ENCODE peak calls at places on chromosomes 3 and 15, in nine cellular contexts. K is dorsolateral prefrontal cortex, H is OCI-LY7, R is epithelial cell of proximal tubule, U is BE2C, B is GM13977, C is neural progenitor cell, Z is AG09309, J is left lung. S is an unnamed sample.

GRCh38 chr3:69324362-69325025 is 61.4 kb downstream of the FRMD4B start:
- DNase-seq in K (no peak), H (peak; percentile 78), R (no peak), U (peak; percentile 65), B (no peak), C (peak; percentile 45), Z (no peak), J (no peak), S (no peak)

GRCh38 chr3:127172670-127173515 is 20.0 kb upstream of the PRR23E start:
- DNase-seq in K (no peak), H (no peak), R (no peak), U (peak; percentile 97), B (no peak), C (no peak), Z (no peak), J (peak; percentile 74), S (no peak)

GRCh38 chr3:21109056-21109455 is 642.0 kb downstream of the ZNF385D start:
- DNase-seq in K (no peak), H (no peak), R (no peak), U (no peak), B (no peak), C (no peak), Z (no peak), J (no peak), S (no peak)

GRCh38 chr3:46025139-46025538 is 2.1 kb downstream of the XCR1 start:
- DNase-seq in K (no peak), H (no peak), R (no peak), U (no peak), B (no peak), C (no peak), Z (no peak), J (no peak), S (no peak)

GRCh38 chr3:127791221-127791913 is 30.9 kb downstream of the MGLL start:
- DNase-seq in K (no peak), H (peak; percentile 58), R (no peak), U (no peak), B (peak; percentile 80), C (peak; percentile 52), Z (no peak), J (no peak), S (no peak)

GRCh38 chr3:117751691-117752090 is 1042.1 kb downstream of the TUSC7 start:
- DNase-seq in K (no peak), H (no peak), R (no peak), U (no peak), B (no peak), C (no peak), Z (no peak), J (no peak), S (no peak)

GRCh38 chr3:16570113-16570512 is 35.1 kb downstream of the DAZL start:
- DNase-seq in K (no peak), H (no peak), R (no peak), U (no peak), B (no peak), C (no peak), Z (no peak), J (no peak), S (no peak)

GRCh38 chr3:43455233-43455632 is 166.6 kb downstream of the ANO10 start:
- DNase-seq in K (no peak), H (no peak), R (peak; percentile 94), U (no peak), B (no peak), C (no peak), Z (no peak), J (no peak), S (no peak)

GRCh38 chr3:14699643-14700042 is 24.7 kb downstream of the C3orf20 start:
- DNase-seq in K (no peak), H (no peak), R (no peak), U (no peak), B (no peak), C (no peak), Z (no peak), J (no peak), S (no peak)

GRCh38 chr3:104933981-104934380 is 432.7 kb upstream of the ALCAM start:
- DNase-seq in K (no peak), H (no peak), R (no peak), U (peak; percentile 57), B (no peak), C (no peak), Z (no peak), J (no peak), S (no peak)

GRCh38 chr15:71409541-71409940 is 294.3 kb downstream of the THSD4 start:
- DNase-seq in K (no peak), H (no peak), R (no peak), U (no peak), B (no peak), C (no peak), Z (no peak), J (no peak), S (no peak)

GRCh38 chr3:128482175-128482856 is 10.7 kb downstream of the GATA2 start:
- DNase-seq in K (no peak), H (no peak), R (no peak), U (no peak), B (no peak), C (peak; percentile 48), Z (no peak), J (peak; percentile 38), S (no peak)

GRCh38 chr3:139120336-139120971 is 75.8 kb upstream of the PRR23C start:
- DNase-seq in K (no peak), H (no peak), R (no peak), U (no peak), B (no peak), C (no peak), Z (peak; percentile 42), J (no peak), S (no peak)

GRCh38 chr3:71442648-71443047 is 140.9 kb downstream of the FOXP1 start:
- DNase-seq in K (no peak), H (peak; percentile 77), R (no peak), U (no peak), B (no peak), C (no peak), Z (no peak), J (no peak), S (no peak)

GRCh38 chr3:125129512-125129962 is 73.7 kb upstream of the HEG1 start:
- DNase-seq in K (peak; percentile 88), H (no peak), R (no peak), U (peak; percentile 62), B (no peak), C (no peak), Z (peak; percentile 98), J (no peak), S (no peak)

DNA sequence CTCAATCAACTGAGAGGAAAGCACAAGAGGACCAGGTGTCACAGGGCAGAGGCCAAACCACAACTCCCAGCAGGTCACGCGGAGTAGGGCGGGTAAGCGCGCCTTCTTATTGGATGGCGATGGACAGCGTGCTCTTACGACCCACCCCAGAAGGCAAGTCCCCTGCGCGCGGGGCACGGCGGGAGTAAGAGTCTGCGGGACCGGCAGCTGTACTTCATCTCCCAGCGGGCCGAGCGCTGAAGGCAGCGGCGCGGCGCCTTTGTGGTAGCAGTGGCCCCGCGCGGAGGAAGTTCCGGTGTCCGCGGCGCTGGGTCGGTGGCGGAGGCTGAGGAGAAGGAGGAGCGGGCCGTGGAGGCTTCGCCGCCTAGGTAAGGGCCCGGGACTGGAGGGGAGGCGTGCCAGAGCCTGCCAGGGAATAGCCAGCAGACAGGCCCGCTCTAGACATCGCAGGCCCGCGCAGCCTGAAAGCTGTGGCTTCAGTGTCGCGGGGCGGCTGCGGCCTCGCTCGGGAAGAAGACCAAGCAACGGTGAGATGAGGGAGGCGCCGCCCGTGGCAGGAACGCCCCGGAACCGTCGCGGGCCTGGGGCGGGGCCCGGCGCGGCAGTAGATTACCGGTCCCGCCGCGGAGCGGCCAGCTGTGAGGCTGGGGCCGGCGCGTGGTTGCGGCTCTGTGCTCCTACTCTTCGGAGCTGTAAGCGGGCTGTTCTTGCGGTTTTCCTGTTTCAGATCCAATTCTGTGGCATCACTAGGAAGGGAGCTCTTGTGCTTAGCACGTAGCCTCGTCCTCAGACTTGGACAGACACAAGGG is at the start of gene RBM6:
- DNase-seq in K (peak; percentile 99), H (peak; percentile 99), R (peak; percentile 82), U (peak; percentile 94), B (peak; percentile 96), C (peak; percentile 99), Z (peak; percentile 81), J (peak; percentile 100), S (peak; percentile 89)
- TF ChIP-seq CTCF in K (peak; percentile 17), H (no peak), R (no peak), U (no peak), B (no peak), C (no peak), Z (no peak), J (peak; percentile 22), S (no peak)

GRCh38 chr3:32508731-32509130 is 6.1 kb upstream of the CMTM6 start:
- DNase-seq in K (no peak), H (no peak), R (no peak), U (no peak), B (no peak), C (no peak), Z (no peak), J (no peak), S (no peak)
- TF ChIP-seq CTCF in K (no peak), H (no peak), R (no peak), U (no peak), B (no peak), C (no peak), Z (no peak), J (no peak), S (no peak)

GRCh38 chr15:37695719-37696118 is 238.7 kb upstream of the TMCO5A start:
- DNase-seq in K (no peak), H (no peak), R (no peak), U (no peak), B (no peak), C (no peak), Z (no peak), J (no peak), S (no peak)

GRCh38 chr15:37701230-37701629 is 233.2 kb upstream of the TMCO5A start:
- DNase-seq in K (no peak), H (no peak), R (no peak), U (no peak), B (no peak), C (no peak), Z (no peak), J (no peak), S (no peak)

DNA sequence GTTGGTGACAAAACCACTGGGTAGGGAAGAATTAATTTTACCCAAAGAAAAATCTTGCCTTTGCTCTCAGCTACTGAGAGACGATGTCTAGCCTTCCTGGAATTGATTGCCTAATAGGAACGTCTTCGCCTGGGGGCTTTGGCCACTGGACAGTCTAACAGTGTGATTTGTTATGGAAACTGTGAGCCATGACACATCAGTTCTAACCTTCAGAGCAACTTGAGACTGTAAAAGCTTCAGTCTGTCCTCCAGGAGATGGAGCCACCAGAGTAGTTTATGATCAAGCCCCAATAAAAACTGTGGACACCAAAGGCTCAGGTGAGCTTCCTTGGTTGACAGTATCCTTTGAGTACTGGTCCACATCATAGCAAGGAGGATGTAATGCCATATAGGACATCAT is 235.8 kb upstream of the TMCO5A start:
- DNase-seq in K (no peak), H (no peak), R (no peak), U (no peak), B (no peak), C (no peak), Z (no peak), J (no peak), S (no peak)
- TF ChIP-seq CTCF in K (no peak), H (no peak), R (peak; percentile 16), U (no peak), B (no peak), C (no peak), Z (peak; percentile 22), J (no peak), S (no peak)

DNA sequence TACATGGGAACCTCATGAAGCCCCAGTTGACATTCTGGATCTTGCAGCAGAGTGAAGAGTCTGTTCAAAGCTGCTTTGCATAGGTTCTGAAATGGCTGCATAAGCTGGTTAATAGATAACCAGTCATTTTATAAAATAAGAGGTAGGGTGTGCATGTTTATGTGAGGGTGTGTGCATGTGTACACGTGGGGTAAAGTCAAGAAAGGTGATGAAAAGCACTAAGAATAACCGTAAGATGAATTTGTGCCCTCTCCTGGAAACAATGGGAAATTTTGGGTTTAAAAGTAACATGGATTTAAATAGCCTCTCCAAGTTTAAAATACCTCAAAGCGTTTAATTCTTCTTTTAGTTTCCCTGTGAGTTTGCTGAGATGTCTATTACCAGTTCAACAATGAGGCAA is 33.0 kb downstream of the PAQR9 start:
- DNase-seq in K (no peak), H (no peak), R (no peak), U (no peak), B (no peak), C (no peak), Z (no peak), J (no peak), S (no peak)
- TF ChIP-seq CTCF in K (no peak), H (no peak), R (peak; percentile 28), U (no peak), B (no peak), C (no peak), Z (peak; percentile 13), J (no peak), S (no peak)